ENCODE peak calls at places on chromosomes 11 and 22, in four cellular contexts. C, S, K and V are unnamed samples.

GRCh38 chr22:27270818-27271510 is 530.6 kb downstream of the MN1 start:
- DNase-seq in C (no peak), S (no peak), K (no peak), V (no peak)

GRCh38 chr22:38270091-38270972 is 2.5 kb downstream of the TMEM184B start:
- DNase-seq in C (no peak), S (no peak), K (no peak), V (no peak)

GRCh38 chr22:23225724-23226496 is 45.6 kb downstream of the BCR start:
- DNase-seq in C (no peak), S (no peak), K (peak; percentile 72), V (no peak)

GRCh38 chr11:123195182-123196059 is at the start of gene CLMP:
- DNase-seq in C (no peak), S (no peak), K (no peak), V (peak; percentile 79)

GRCh38 chr22:47878460-47878859 is 1116.0 kb downstream of the TBC1D22A start:
- DNase-seq in C (no peak), S (no peak), K (no peak), V (no peak)

GRCh38 chr11:126766425-126766824 is 234.1 kb downstream of the KIRREL3 start:
- DNase-seq in C (no peak), S (no peak), K (no peak), V (no peak)

GRCh38 chr11:3368199-3368598 is 10.7 kb downstream of the ZNF195 start:
- DNase-seq in C (no peak), S (no peak), K (no peak), V (no peak)

GRCh38 chr11:103673773-103674172 is 362.7 kb upstream of the DDI1 start:
- DNase-seq in C (no peak), S (no peak), K (no peak), V (no peak)

GRCh38 chr11:69471329-69472052 is 10.0 kb upstream of the LINC01488 start:
- DNase-seq in C (no peak), S (no peak), K (no peak), V (no peak)

GRCh38 chr11:85028329-85029101 is 598.6 kb downstream of the DLG2 start:
- DNase-seq in C (no peak), S (no peak), K (no peak), V (no peak)

GRCh38 chr11:596374-596773 is 19.4 kb downstream of the IRF7 start:
- DNase-seq in C (no peak), S (no peak), K (no peak), V (no peak)

GRCh38 chr22:27962268-27963191 is 43.5 kb upstream of the PITPNB start:
- DNase-seq in C (no peak), S (no peak), K (no peak), V (no peak)

GRCh38 chr22:50579752-50580151 is 1.5 kb upstream of the CPT1B start:
- DNase-seq in C (no peak), S (no peak), K (no peak), V (no peak)

GRCh38 chr11:92550411-92550810 is 325.8 kb downstream of the FAT3 start:
- DNase-seq in C (no peak), S (no peak), K (no peak), V (peak; percentile 46)

GRCh38 chr22:46469701-46470100 is 67.7 kb downstream of the CELSR1 start:
- DNase-seq in C (peak; percentile 34), S (no peak), K (no peak), V (no peak)

GRCh38 chr11:72752088-72752914 is at the start of gene ARAP1:
- DNase-seq in C (peak; percentile 68), S (no peak), K (peak; percentile 98), V (peak; percentile 76)

GRCh38 chr11:45250035-45250693 is 36.0 kb downstream of the SYT13 start:
- DNase-seq in C (no peak), S (peak; percentile 38), K (no peak), V (no peak)

GRCh38 chr11:2444301-2445106 is at the start of the genes KCNQ1 and TRPM5:
- DNase-seq in C (no peak), S (no peak), K (peak; percentile 98), V (peak; percentile 82)

GRCh38 chr11:114081641-114082414 is 22.3 kb downstream of the ZBTB16 start:
- DNase-seq in C (no peak), S (no peak), K (no peak), V (no peak)

GRCh38 chr22:24834845-24835570 is 29.0 kb downstream of the SGSM1 start:
- DNase-seq in C (peak; percentile 32), S (no peak), K (no peak), V (peak; percentile 45)

GRCh38 chr22:27991586-27992293 is 72.7 kb upstream of the PITPNB start:
- DNase-seq in C (no peak), S (no peak), K (no peak), V (no peak)

GRCh38 chr11:61828629-61829407 is 718 bp downstream of the FADS2 start:
- DNase-seq in C (no peak), S (no peak), K (no peak), V (peak; percentile 64)

GRCh38 chr22:48902001-48902869 is 925.4 kb downstream of the BRD1 start:
- DNase-seq in C (no peak), S (no peak), K (no peak), V (no peak)

GRCh38 chr22:36249160-36249559 is 3.8 kb upstream of the APOL1 start:
- DNase-seq in C (no peak), S (no peak), K (no peak), V (no peak)

GRCh38 chr11:111674941-111675340 is 72.7 kb downstream of the SIK2 start:
- DNase-seq in C (no peak), S (no peak), K (no peak), V (no peak)

GRCh38 chr11:116610190-116610589 is 162.6 kb downstream of the BUD13 start:
- DNase-seq in C (no peak), S (no peak), K (no peak), V (no peak)

GRCh38 chr22:46195487-46196165 is 45.3 kb downstream of the PPARA start:
- DNase-seq in C (no peak), S (no peak), K (no peak), V (no peak)

GRCh38 chr11:46914363-46914762 is 4.0 kb downstream of the LRP4 start:
- DNase-seq in C (no peak), S (no peak), K (no peak), V (no peak)

GRCh38 chr11:122882189-122882808 is at the start of gene JHY:
- DNase-seq in C (no peak), S (no peak), K (no peak), V (no peak)

GRCh38 chr11:26904114-26904513 is 89.8 kb upstream of the FIBIN start:
- DNase-seq in C (no peak), S (no peak), K (no peak), V (no peak)

GRCh38 chr11:118304809-118305248 is 299 bp downstream of the CD3E start:
- DNase-seq in C (no peak), S (no peak), K (no peak), V (no peak)

GRCh38 chr11:64362339-64362738 is 3.4 kb downstream of the RPS6KA4 start:
- DNase-seq in C (no peak), S (no peak), K (no peak), V (no peak)

GRCh38 chr11:69321877-69322350 is 28.0 kb downstream of the MYEOV start:
- DNase-seq in C (no peak), S (no peak), K (no peak), V (no peak)

DNA sequence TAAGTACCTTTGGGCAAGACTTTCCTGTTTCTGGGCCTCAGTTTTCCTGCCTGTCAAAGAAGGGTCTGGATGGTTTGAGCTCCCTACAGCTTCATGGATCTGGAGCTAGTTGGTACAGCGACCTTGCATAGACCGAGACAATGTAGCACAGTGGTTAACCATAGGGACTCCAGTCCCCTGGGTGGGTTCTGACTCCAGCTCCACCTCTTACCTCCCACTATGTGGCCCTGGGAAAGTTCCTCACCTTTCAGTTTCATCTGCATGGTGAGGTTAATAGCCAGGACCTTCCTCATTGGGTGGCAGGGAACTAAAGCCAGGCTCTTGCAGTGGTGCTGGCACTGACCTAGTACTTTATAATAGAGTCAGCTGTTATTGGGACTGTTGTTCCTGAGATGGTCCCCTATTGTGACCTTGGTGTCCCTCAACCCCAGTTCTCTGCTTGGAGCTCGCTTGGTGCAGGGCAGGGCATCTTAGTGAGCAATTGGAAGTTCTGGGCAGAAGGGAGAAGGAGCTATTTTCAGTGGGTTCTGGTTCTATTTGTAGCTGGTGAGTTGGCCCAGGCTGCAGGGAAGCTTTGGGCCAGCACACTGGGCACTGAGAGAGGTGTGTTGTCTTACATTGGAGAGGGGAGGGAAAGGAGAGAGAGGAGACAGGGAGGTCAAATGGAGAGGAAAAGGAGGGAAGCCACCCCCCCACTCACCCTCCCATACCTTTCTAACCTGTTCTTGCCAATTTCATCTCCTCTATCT is 10.7 kb upstream of the MTMR3 start:
- DNase-seq in C (no peak), S (no peak), K (no peak), V (no peak)
- TF ChIP-seq CBFB in C (no peak), S (no peak), K (no peak), V (no peak)

DNA sequence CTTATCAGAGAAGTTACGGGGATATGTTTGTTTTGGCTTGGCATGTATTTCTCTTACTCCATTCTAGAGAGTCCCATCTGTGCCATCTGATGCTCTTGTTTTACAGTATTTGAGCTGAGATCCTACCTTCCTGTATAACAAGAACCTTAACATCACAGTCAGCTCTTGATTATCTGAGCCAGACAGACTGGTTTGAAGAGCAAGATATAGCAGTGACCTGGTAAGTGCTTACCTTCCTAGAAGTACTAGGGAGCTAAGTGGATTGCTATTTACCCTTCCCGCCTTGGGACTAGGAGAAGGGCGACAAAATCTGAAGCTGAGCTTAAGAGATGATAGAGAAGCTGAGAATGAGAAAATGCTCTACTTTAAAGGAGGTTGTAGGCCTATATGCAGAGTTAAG is 235.3 kb downstream of the CSNK2A3 start:
- DNase-seq in C (no peak), S (no peak), K (no peak), V (no peak)
- TF ChIP-seq CREB1 in C (no peak), S (no peak), K (no peak), V (no peak)

GRCh38 chr11:102194983-102195382 is 84.7 kb downstream of the YAP1 start:
- DNase-seq in C (no peak), S (no peak), K (no peak), V (no peak)

GRCh38 chr11:102194257-102194656 is 84.0 kb downstream of the YAP1 start:
- DNase-seq in C (no peak), S (no peak), K (no peak), V (no peak)

GRCh38 chr11:102196816-102197215 is 86.6 kb downstream of the YAP1 start:
- DNase-seq in C (no peak), S (no peak), K (no peak), V (no peak)

GRCh38 chr11:102197759-102198158 is 87.5 kb downstream of the YAP1 start:
- DNase-seq in C (peak; percentile 31), S (no peak), K (no peak), V (peak; percentile 67)

GRCh38 chr11:102196351-102196750 is 86.1 kb downstream of the YAP1 start:
- DNase-seq in C (no peak), S (no peak), K (no peak), V (no peak)
- TF ChIP-seq CBFB in C (no peak), S (no peak), K (no peak), V (no peak)

GRCh38 chr11:47983464-47984397 is 3.4 kb downstream of the PTPRJ start:
- DNase-seq in C (no peak), S (no peak), K (no peak), V (no peak)

GRCh38 chr11:47979378-47980092 is 824 bp upstream of the PTPRJ start:
- DNase-seq in C (no peak), S (no peak), K (no peak), V (peak; percentile 44)

GRCh38 chr11:47980907-47981621 is 705 bp downstream of the PTPRJ start:
- DNase-seq in C (no peak), S (no peak), K (peak; percentile 58), V (peak; percentile 72)

GRCh38 chr11:47980093-47980906 is at the start of gene PTPRJ:
- DNase-seq in C (no peak), S (no peak), K (peak; percentile 88), V (peak; percentile 77)

GRCh38 chr11:47981667-47982404 is 1.5 kb downstream of the PTPRJ start:
- DNase-seq in C (no peak), S (no peak), K (no peak), V (no peak)
- TF ChIP-seq CREB1 in C (no peak), S (no peak), K (no peak), V (no peak)